ENCODE peak calls at places on chromosomes 13 and 19, in six cellular contexts. One of them, this sample, is unnamed.

GRCh38 chr19:32919365-32919764 is 49.8 kb upstream of the SLC7A9 start:
- DNase-seq in mucosa of gallbladder: no peak
- DNase-seq in upper lobe of right lung: no peak
- DNase-seq in NCI-H1092: no peak
- DNase-seq in stromal cell of bone marrow: no peak
- DNase-seq in HS-27A: no peak
- DNase-seq in this sample: no peak

GRCh38 chr13:111973186-111974064 is 93.5 kb upstream of the SOX1 start:
- DNase-seq in stromal cell of bone marrow: no peak
- DNase-seq in NCI-H1092: peak; percentile 59
- DNase-seq in mucosa of gallbladder: no peak
- DNase-seq in HS-27A: no peak
- DNase-seq in upper lobe of right lung: no peak
- DNase-seq in this sample: no peak

GRCh38 chr19:6424190-6424938 is at the start of gene KHSRP:
- DNase-seq in mucosa of gallbladder: no peak
- DNase-seq in NCI-H1092: no peak
- DNase-seq in upper lobe of right lung: peak; percentile 77
- DNase-seq in stromal cell of bone marrow: no peak
- DNase-seq in HS-27A: no peak
- DNase-seq in this sample: no peak

GRCh38 chr13:96707146-96707545 is 287.1 kb downstream of the OXGR1 start:
- DNase-seq in mucosa of gallbladder: no peak
- DNase-seq in NCI-H1092: no peak
- DNase-seq in HS-27A: no peak
- DNase-seq in upper lobe of right lung: no peak
- DNase-seq in stromal cell of bone marrow: no peak
- DNase-seq in this sample: no peak

GRCh38 chr19:32719611-32720059 is at the start of gene TDRD12:
- DNase-seq in stromal cell of bone marrow: no peak
- DNase-seq in upper lobe of right lung: no peak
- DNase-seq in mucosa of gallbladder: no peak
- DNase-seq in NCI-H1092: no peak
- DNase-seq in HS-27A: no peak
- DNase-seq in this sample: no peak

GRCh38 chr13:113620036-113620435 is 35.5 kb downstream of the TFDP1 start:
- DNase-seq in HS-27A: no peak
- DNase-seq in NCI-H1092: no peak
- DNase-seq in mucosa of gallbladder: no peak
- DNase-seq in stromal cell of bone marrow: no peak
- DNase-seq in upper lobe of right lung: no peak
- DNase-seq in this sample: peak; percentile 27

GRCh38 chr13:83327091-83327490 is 555.2 kb downstream of the SLITRK1 start:
- DNase-seq in stromal cell of bone marrow: no peak
- DNase-seq in HS-27A: no peak
- DNase-seq in upper lobe of right lung: no peak
- DNase-seq in mucosa of gallbladder: no peak
- DNase-seq in NCI-H1092: no peak
- DNase-seq in this sample: no peak

GRCh38 chr13:111058796-111059506 is 56.2 kb upstream of the ARHGEF7 start:
- DNase-seq in NCI-H1092: no peak
- DNase-seq in HS-27A: no peak
- DNase-seq in upper lobe of right lung: no peak
- DNase-seq in stromal cell of bone marrow: no peak
- DNase-seq in mucosa of gallbladder: no peak
- DNase-seq in this sample: no peak

GRCh38 chr19:29837448-29837961 is 25.7 kb downstream of the CCNE1 start:
- DNase-seq in mucosa of gallbladder: no peak
- DNase-seq in NCI-H1092: no peak
- DNase-seq in HS-27A: no peak
- DNase-seq in upper lobe of right lung: peak; percentile 30
- DNase-seq in stromal cell of bone marrow: no peak
- DNase-seq in this sample: no peak

GRCh38 chr19:3506384-3507340 is 551 bp downstream of the FZR1 start:
- DNase-seq in HS-27A: no peak
- DNase-seq in NCI-H1092: no peak
- DNase-seq in stromal cell of bone marrow: no peak
- DNase-seq in upper lobe of right lung: peak; percentile 78
- DNase-seq in mucosa of gallbladder: peak; percentile 29
- DNase-seq in this sample: peak; percentile 69

GRCh38 chr19:55146648-55147218 is 2.3 kb downstream of the TNNT1 start:
- DNase-seq in stromal cell of bone marrow: no peak
- DNase-seq in upper lobe of right lung: no peak
- DNase-seq in NCI-H1092: no peak
- DNase-seq in mucosa of gallbladder: no peak
- DNase-seq in HS-27A: no peak
- DNase-seq in this sample: no peak